ENCODE peak calls at places on chromosomes 7 and 10, in seven cellular contexts. B is mesenchymal stem cell, Y is H1, M is IMR-90, H is mesendoderm, G is trophoblast cell, A is H9. N is an unnamed sample.

GRCh38 chr10:64773357-64773756 is 1252.2 kb downstream of the REEP3 start:
- DNase-seq in G (no peak), H (no peak), Y (no peak), B (no peak), M (no peak), A (no peak), N (no peak)

GRCh38 chr7:30929686-30930085 is 18.0 kb downstream of the AQP1 start:
- DNase-seq in B (no peak), G (no peak), A (no peak), H (no peak), M (no peak), Y (peak; percentile 1), N (no peak)

GRCh38 chr7:33883566-33883965 is 21.8 kb upstream of the BMPER start:
- DNase-seq in B (no peak), H (no peak), Y (no peak), G (no peak), A (no peak), M (no peak), N (no peak)

GRCh38 chr10:114571316-114571999 is 86.6 kb downstream of the ABLIM1 start:
- DNase-seq in G (peak; percentile 78), A (no peak), Y (no peak), M (no peak), B (no peak), H (peak; percentile 8), N (no peak)

GRCh38 chr7:144386741-144387140 is 16.8 kb downstream of the NOBOX start:
- DNase-seq in Y (no peak), A (no peak), G (peak; percentile 31), M (peak; percentile 13), B (peak; percentile 66), H (no peak), N (no peak)

GRCh38 chr7:18117482-18117881 is 89.8 kb upstream of the PRPS1L1 start:
- DNase-seq in A (no peak), H (peak; percentile 70), G (peak; percentile 20), B (peak; percentile 90), M (peak; percentile 59), Y (no peak), N (no peak)

GRCh38 chr7:114112806-114113205 is 194.0 kb upstream of the PPP1R3A start:
- DNase-seq in G (no peak), A (no peak), M (no peak), H (no peak), Y (no peak), B (no peak), N (no peak)

GRCh38 chr7:114939484-114940097 is 17.7 kb downstream of the MDFIC start:
- DNase-seq in B (no peak), Y (no peak), A (no peak), M (no peak), G (no peak), H (no peak), N (no peak)

GRCh38 chr7:38463277-38464224 is 167.6 kb downstream of the AMPH start:
- DNase-seq in A (no peak), H (no peak), G (no peak), M (peak; percentile 77), B (peak; percentile 7), Y (no peak), N (no peak)

GRCh38 chr10:30435068-30435422 is 1.1 kb downstream of the MAP3K8 start:
- DNase-seq in G (peak; percentile 51), A (no peak), B (peak; percentile 83), M (peak; percentile 52), H (peak; percentile 57), Y (no peak), N (no peak)

GRCh38 chr10:111076191-111076681 is 593 bp upstream of the ADRA2A start:
- DNase-seq in B (peak; percentile 43), G (peak; percentile 37), M (peak; percentile 27), A (peak; percentile 91), Y (peak; percentile 96), H (peak; percentile 85), N (peak; percentile 78)

DNA sequence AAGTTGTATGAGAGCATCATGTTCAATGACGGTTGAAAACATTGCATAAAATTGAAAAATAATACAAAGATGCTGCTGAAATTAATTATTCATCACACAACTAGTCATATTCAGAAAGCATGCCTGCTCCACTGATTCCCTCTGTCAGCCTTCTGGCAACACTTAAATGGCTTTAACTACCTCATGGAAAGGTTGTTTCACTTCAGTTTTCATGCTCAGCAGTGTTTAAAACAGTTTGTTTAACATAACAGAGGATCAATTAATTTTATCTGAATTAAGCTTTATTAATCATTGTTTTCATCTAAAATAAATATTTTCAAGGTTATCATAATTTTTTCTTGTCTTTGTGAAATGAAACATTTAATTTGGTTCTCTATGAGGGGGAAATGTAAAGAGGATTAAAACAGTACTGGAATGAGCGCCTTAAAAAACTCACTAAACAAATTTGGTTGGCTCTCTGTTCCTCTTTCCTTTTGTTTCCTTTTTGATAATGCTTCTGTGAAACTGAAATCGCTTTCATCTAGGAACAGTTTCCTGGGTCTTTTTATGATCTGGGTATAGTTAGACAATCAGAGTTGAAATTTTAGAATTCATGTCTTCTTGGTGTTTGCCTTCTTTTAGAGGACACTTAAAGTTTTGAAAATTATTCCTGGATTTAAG is 427.4 kb downstream of the SH2D4B start:
- DNase-seq in Y (no peak), G (no peak), M (no peak), A (no peak), B (no peak), H (no peak), N (no peak)
- H4K8ac ChIP-seq in Y (no peak overlapping the region), G (no peak overlapping the region), M (no peak overlapping the region), A (no peak overlapping the region), B (no peak overlapping the region), H (no peak overlapping the region), N (no peak overlapping the region)

GRCh38 chr7:146926833-146927232 is 810.2 kb downstream of the CNTNAP2 start:
- DNase-seq in Y (no peak), B (no peak), G (no peak), H (peak; percentile 6), A (no peak), M (no peak), N (no peak)

DNA sequence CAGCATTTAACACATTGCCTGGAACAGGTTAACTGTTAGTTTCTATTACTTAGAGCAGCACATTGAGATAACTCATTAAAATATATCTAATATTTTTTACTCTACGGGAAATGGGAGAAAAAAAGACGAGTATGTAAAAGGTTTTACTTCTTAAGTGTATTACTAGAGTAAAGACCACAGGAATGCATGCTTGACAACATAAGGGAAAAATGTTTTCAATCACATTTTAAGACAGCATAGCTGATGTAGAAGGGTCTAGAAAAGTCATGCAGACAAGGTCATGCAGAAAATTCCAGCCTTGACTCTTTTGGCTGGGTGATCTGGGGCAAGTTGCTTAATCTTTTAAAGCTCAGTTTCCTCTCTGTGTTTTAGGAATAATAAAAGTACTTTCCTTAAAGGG is 806.2 kb downstream of the CNTNAP2 start:
- DNase-seq in H (no peak), Y (no peak), B (no peak), A (no peak), G (no peak), M (no peak), N (no peak)
- H4K8ac ChIP-seq in H (no peak overlapping the region), Y (no peak overlapping the region), B (no peak overlapping the region), A (no peak overlapping the region), G (no peak overlapping the region), M (no peak overlapping the region), N (no peak overlapping the region)

GRCh38 chr10:52571516-52572182 is 200.9 kb downstream of the MBL2 start:
- DNase-seq in H (no peak), B (no peak), A (no peak), Y (no peak), M (no peak), G (no peak), N (no peak)
- H4K8ac ChIP-seq in H (no peak overlapping the region), B (no peak overlapping the region), A (no peak overlapping the region), Y (no peak overlapping the region), M (no peak overlapping the region), G (no peak overlapping the region), N (no peak overlapping the region)

GRCh38 chr7:79060498-79060897 is 393.0 kb downstream of the MAGI2 start:
- DNase-seq in A (no peak), H (no peak), B (no peak), G (no peak), Y (no peak), M (no peak), N (no peak)

GRCh38 chr7:79064187-79064823 is 389.2 kb downstream of the MAGI2 start:
- DNase-seq in M (peak; percentile 4), Y (no peak), B (no peak), G (no peak), H (no peak), A (no peak), N (no peak)

GRCh38 chr7:79063019-79063698 is 390.3 kb downstream of the MAGI2 start:
- DNase-seq in M (peak; percentile 58), G (no peak), Y (no peak), A (no peak), B (no peak), H (no peak), N (no peak)
- H4K8ac ChIP-seq in M (no peak overlapping the region), G (no peak overlapping the region), Y (no peak overlapping the region), A (no peak overlapping the region), B (no peak overlapping the region), H (no peak overlapping the region), N (no peak overlapping the region)

DNA sequence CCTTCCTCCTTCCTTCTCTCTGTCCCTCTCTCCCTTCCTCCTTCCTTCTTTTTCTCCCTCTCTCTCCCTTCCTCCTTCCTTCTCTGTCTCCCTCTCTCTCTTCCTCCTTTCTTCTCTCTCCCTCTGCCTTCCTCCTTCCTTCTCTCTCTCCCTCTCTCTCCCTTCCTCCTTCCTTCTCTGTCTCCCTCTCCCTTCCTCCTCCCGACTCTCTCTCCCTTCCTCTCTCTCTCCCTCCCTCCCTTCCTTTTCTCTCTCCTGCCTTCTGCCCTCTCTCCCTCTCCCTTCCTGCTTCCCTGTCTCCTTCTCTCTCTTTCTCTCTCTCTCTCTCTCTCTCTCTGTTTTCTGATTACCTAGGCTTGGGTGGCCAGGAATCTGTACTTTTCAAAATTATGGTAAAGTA is 16.6 kb upstream of the GFRA1 start:
- DNase-seq in Y (no peak), B (no peak), A (no peak), G (no peak), H (no peak), M (no peak), N (no peak)
- H4K8ac ChIP-seq in Y (no peak overlapping the region), B (no peak overlapping the region), A (no peak overlapping the region), G (no peak overlapping the region), H (no peak overlapping the region), M (no peak overlapping the region), N (no peak overlapping the region)

N was measured in neuronal stem cell.